ENCODE peak calls at places on chromosomes 13 and 19, in five cellular contexts. S is activated naive CD4-positive, alpha-beta T cell treated with anti-CD3 and anti-CD28 coated beads for 36 hours; V is NAMALWA; B is T-helper 1 cell; E is DMS53. Q is an unnamed sample.
A peak's percentile ranks its signal among the peaks of the same experiment; 100 is the strongest.

GRCh38 chr19:35392742-35393350 is 22.0 kb downstream of the GPR42 start:
- DNase-seq in S (no peak), V (no peak), B (no peak), E (no peak), Q (no peak)

GRCh38 chr13:21218351-21219043 is 42.0 kb downstream of the MRPL57 start:
- DNase-seq in S (peak; percentile 25), V (peak; percentile 3), B (no peak), E (peak; percentile 9), Q (no peak)

GRCh38 chr13:113856716-113857065 is 7.2 kb downstream of the GAS6 start:
- DNase-seq in S (no peak), V (no peak), B (no peak), E (no peak), Q (no peak)

GRCh38 chr13:59690857-59691500 is 472.7 kb downstream of the DIAPH3 start:
- DNase-seq in S (no peak), V (no peak), B (no peak), E (no peak), Q (no peak)

GRCh38 chr13:45142440-45143345 is 22.4 kb downstream of the GTF2F2 start:
- DNase-seq in S (no peak), V (no peak), B (no peak), E (peak; percentile 4), Q (no peak)

GRCh38 chr19:49690656-49691242 is at the start of gene CPT1C:
- DNase-seq in S (peak; percentile 70), V (no peak), B (peak; percentile 38), E (peak; percentile 92), Q (no peak)

GRCh38 chr19:49691243-49692101 is 556 bp downstream of the CPT1C start:
- DNase-seq in S (peak; percentile 55), V (no peak), B (no peak), E (peak; percentile 86), Q (no peak)

GRCh38 chr13:99955747-99956472 is 15.7 kb downstream of the ZIC5 start:
- DNase-seq in S (no peak), V (no peak), B (no peak), E (peak; percentile 21), Q (no peak)

GRCh38 chr13:40801255-40802217 is 12.1 kb downstream of the SLC25A15 start:
- DNase-seq in S (no peak), V (no peak), B (no peak), E (no peak), Q (no peak)

GRCh38 chr13:53112522-53112921 is 83.9 kb downstream of the OLFM4 start:
- DNase-seq in S (no peak), V (peak; percentile 9), B (no peak), E (peak; percentile 80), Q (no peak)

GRCh38 chr13:73505487-73505886 is 446.7 kb downstream of the KLF5 start:
- DNase-seq in S (no peak), V (no peak), B (no peak), E (no peak), Q (no peak)

Q was measured in HEK293T.